ENCODE peak calls at places on chromosomes 7 and 10, in five cellular contexts. O, K, E, C and Q are unnamed samples.

GRCh38 chr10:102652170-102652926 is 8.1 kb downstream of the TRIM8 start:
- DNase-seq in C (no peak), O (no peak), E (no peak), K (no peak), Q (no peak)

GRCh38 chr10:96548589-96548988 is 34.9 kb upstream of the TLL2 start:
- DNase-seq in E (no peak), C (no peak), O (peak; percentile 19), K (no peak), Q (no peak)

GRCh38 chr7:98974906-98975816 is 96.8 kb downstream of the TRRAP start:
- DNase-seq in E (no peak), O (no peak), C (no peak), K (no peak), Q (no peak)

GRCh38 chr7:102082693-102083385 is 203.8 kb upstream of the SH2B2 start:
- DNase-seq in K (no peak), C (no peak), O (no peak), E (no peak), Q (no peak)

GRCh38 chr10:119111968-119112515 is 8.1 kb downstream of the DENND10 start:
- DNase-seq in K (no peak), E (no peak), O (no peak), C (no peak), Q (peak; percentile 64)

GRCh38 chr7:100051611-100052010 is 2.0 kb downstream of the ZSCAN21 start:
- DNase-seq in K (no peak), E (no peak), C (no peak), O (no peak), Q (no peak)

GRCh38 chr10:67763499-67764011 is 67.6 kb upstream of the CTNNA3 start:
- DNase-seq in O (peak; percentile 76), K (peak; percentile 75), C (no peak), E (peak; percentile 7), Q (no peak)

GRCh38 chr7:129110575-129111376 is 33.7 kb upstream of the TSPAN33 start:
- DNase-seq in C (no peak), E (no peak), K (no peak), O (peak; percentile 68), Q (no peak)

GRCh38 chr7:39734605-39735004 is 111.2 kb downstream of the RALA start:
- DNase-seq in E (no peak), K (no peak), O (no peak), C (no peak), Q (no peak)

GRCh38 chr10:1074748-1075358 is 18.7 kb downstream of the WDR37 start:
- DNase-seq in O (no peak), E (no peak), K (no peak), C (no peak), Q (no peak)

GRCh38 chr7:13920053-13920697 is 69.3 kb downstream of the ETV1 start:
- DNase-seq in K (no peak), E (peak; percentile 100), C (peak; percentile 99), O (peak; percentile 87), Q (peak; percentile 100)

GRCh38 chr10:28468707-28469483 is 64.0 kb upstream of the WAC start:
- DNase-seq in C (no peak), O (no peak), K (no peak), E (no peak), Q (no peak)

GRCh38 chr7:43944286-43944685 is 18.1 kb downstream of the UBE2D4 start:
- DNase-seq in E (no peak), O (no peak), K (no peak), C (no peak), Q (no peak)

GRCh38 chr10:50552771-50553535 is 70.8 kb downstream of the SGMS1 start:
- DNase-seq in K (no peak), O (no peak), C (no peak), E (no peak), Q (no peak)

GRCh38 chr10:59595584-59595983 is 114.1 kb downstream of the SLC16A9 start:
- DNase-seq in C (no peak), E (no peak), K (no peak), O (no peak), Q (no peak)